ENCODE peak calls at places on chromosomes 4 and X, in seven cellular contexts. A is right lobe of liver; O is heart left ventricle; W is cardiac fibroblast; L is Jurkat, Clone E6-1; J is stomach; K is AG04449. S is an unnamed sample.

GRCh38 chr4:74397748-74398426 is 32.9 kb downstream of the EREG start:
- DNase-seq in K (no peak), O (no peak), A (no peak), L (peak), J (no peak), W (no peak), S (no peak)

GRCh38 chr4:41061482-41062185 is 152.7 kb downstream of the APBB2 start:
- DNase-seq in W (peak), L (no peak), O (no peak), J (no peak), A (no peak), K (no peak), S (no peak)

GRCh38 chr4:75370582-75370981 is 143.6 kb downstream of the RCHY1 start:
- DNase-seq in O (no peak), A (no peak), K (no peak), J (no peak), W (no peak), L (no peak), S (no peak)

GRCh38 chr4:2796261-2797187 is 3.6 kb downstream of the SH3BP2 start:
- DNase-seq in A (peak), L (no peak), K (no peak), O (peak), J (peak), W (peak), S (peak)

GRCh38 chrX:10017866-10018265 is 50.7 kb downstream of the CLDN34 start:
- DNase-seq in K (no peak), J (no peak), A (no peak), W (peak), O (no peak), L (no peak), S (peak)

GRCh38 chrX:129748265-129748664 is 9.5 kb downstream of the XPNPEP2 start:
- DNase-seq in A (no peak), J (no peak), K (no peak), W (peak), L (no peak), O (no peak), S (peak)

GRCh38 chr4:86706923-86707597 is 112.9 kb downstream of the PTPN13 start:
- DNase-seq in L (no peak), O (no peak), W (peak), J (no peak), A (no peak), K (no peak), S (no peak)

GRCh38 chr4:15402146-15402545 is 25.7 kb upstream of the C1QTNF7 start:
- DNase-seq in K (peak), J (no peak), O (no peak), L (no peak), A (no peak), W (peak), S (no peak)

GRCh38 chr4:140756292-140757219 is at the start of gene TBC1D9:
- DNase-seq in K (no peak), W (peak), L (no peak), J (peak), O (peak), A (peak), S (peak)

GRCh38 chr4:13285336-13285735 is 198.8 kb downstream of the RAB28 start:
- DNase-seq in A (no peak), O (no peak), W (no peak), K (no peak), L (no peak), J (no peak), S (no peak)

GRCh38 chr4:63742882-63743281 is 666.4 kb downstream of the TECRL start:
- DNase-seq in A (no peak), K (no peak), W (no peak), J (no peak), L (no peak), O (no peak), S (no peak)

GRCh38 chr4:185272232-185272631 is 62.8 kb downstream of the SNX25 start:
- DNase-seq in W (no peak), J (no peak), A (no peak), K (no peak), O (no peak), L (no peak), S (no peak)

GRCh38 chr4:85544751-85545150 is 69.8 kb downstream of the ARHGAP24 start:
- DNase-seq in K (no peak), A (no peak), O (no peak), L (no peak), J (no peak), W (no peak), S (no peak)

GRCh38 chrX:74449937-74450330 is 28.6 kb downstream of the SLC16A2 start:
- DNase-seq in J (no peak), O (no peak), W (no peak), L (no peak), A (no peak), K (peak), S (peak)

GRCh38 chr4:124806403-124806802 is 93.9 kb upstream of the ANKRD50 start:
- DNase-seq in J (no peak), W (no peak), O (no peak), A (no peak), K (no peak), L (no peak), S (no peak)

GRCh38 chrX:78105944-78106650 is 2.0 kb downstream of the PGK1 start:
- DNase-seq in A (no peak), O (no peak), K (no peak), L (peak), W (no peak), J (no peak), S (no peak)

GRCh38 chr4:74014332-74014731 is 15.9 kb upstream of the CXCL5 start:
- DNase-seq in L (no peak), J (no peak), O (no peak), A (no peak), W (no peak), K (no peak), S (no peak)

GRCh38 chrX:6661731-6662130 is 126.8 kb upstream of the VCX3A start:
- DNase-seq in A (no peak), W (no peak), K (no peak), O (no peak), L (no peak), J (no peak), S (no peak)

GRCh38 chrX:100768679-100769338 is 36.9 kb upstream of the SYTL4 start:
- DNase-seq in J (peak), L (peak), K (peak), W (peak), A (peak), O (peak), S (peak)

GRCh38 chr4:83865417-83866150 is 329.7 kb downstream of the GPAT3 start:
- DNase-seq in K (no peak), J (no peak), W (no peak), A (no peak), L (no peak), O (no peak), S (no peak)

GRCh38 chrX:153573999-153574398 is 24.9 kb downstream of the CCNQ start:
- DNase-seq in L (peak), W (no peak), O (no peak), A (no peak), J (no peak), K (no peak), S (no peak)

GRCh38 chr4:56907489-56908205 is at the start of gene REST:
- DNase-seq in J (peak), O (peak), W (peak), A (peak), L (peak), K (no peak), S (no peak)

GRCh38 chr4:38856524-38857337 is at the start of gene TLR6:
- DNase-seq in L (peak), A (no peak), J (peak), W (peak), O (peak), K (no peak), S (no peak)

GRCh38 chrX:41386222-41386990 is 52.4 kb downstream of the DDX3X start:
- DNase-seq in A (peak), W (peak), O (no peak), K (no peak), L (no peak), J (no peak), S (no peak)

GRCh38 chr4:139524062-139524631 is 31.9 kb downstream of the SETD7 start:
- DNase-seq in J (no peak), A (no peak), L (no peak), O (no peak), K (no peak), W (no peak), S (no peak)

GRCh38 chr4:102527695-102528094 is 26.5 kb downstream of the NFKB1 start:
- DNase-seq in J (no peak), A (no peak), O (no peak), W (no peak), L (no peak), K (no peak), S (no peak)

GRCh38 chr4:18106620-18107019 is 85.1 kb upstream of the LCORL start:
- DNase-seq in O (no peak), W (no peak), A (no peak), L (no peak), J (peak), K (no peak), S (no peak)

DNA sequence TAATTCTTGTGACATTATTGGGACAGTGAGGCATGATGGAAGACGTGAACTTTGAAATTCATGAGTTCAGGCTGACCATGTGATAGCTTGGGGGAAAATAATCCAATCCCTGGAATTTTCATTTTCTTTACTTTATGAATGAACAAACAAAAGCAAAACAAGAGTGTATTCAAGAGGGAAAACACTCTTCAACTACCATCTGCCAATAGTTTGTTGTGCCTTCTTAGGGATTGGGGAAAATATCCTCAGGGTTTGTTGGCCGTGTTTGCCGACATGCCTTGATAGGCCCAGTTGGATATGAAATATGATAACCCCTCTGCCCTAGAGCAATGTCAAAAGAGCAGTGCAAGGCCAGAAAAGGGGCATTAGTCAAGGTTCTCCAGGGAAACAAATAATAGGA is 80.8 kb upstream of the CLNK start:
- DNase-seq in O (no peak), L (no peak), A (no peak), K (no peak), W (no peak), J (no peak), S (no peak)
- H3K4me3 ChIP-seq in O (no peak), L (no peak), A (no peak), K (no peak), W (no peak), J (no peak), S (no peak)

DNA sequence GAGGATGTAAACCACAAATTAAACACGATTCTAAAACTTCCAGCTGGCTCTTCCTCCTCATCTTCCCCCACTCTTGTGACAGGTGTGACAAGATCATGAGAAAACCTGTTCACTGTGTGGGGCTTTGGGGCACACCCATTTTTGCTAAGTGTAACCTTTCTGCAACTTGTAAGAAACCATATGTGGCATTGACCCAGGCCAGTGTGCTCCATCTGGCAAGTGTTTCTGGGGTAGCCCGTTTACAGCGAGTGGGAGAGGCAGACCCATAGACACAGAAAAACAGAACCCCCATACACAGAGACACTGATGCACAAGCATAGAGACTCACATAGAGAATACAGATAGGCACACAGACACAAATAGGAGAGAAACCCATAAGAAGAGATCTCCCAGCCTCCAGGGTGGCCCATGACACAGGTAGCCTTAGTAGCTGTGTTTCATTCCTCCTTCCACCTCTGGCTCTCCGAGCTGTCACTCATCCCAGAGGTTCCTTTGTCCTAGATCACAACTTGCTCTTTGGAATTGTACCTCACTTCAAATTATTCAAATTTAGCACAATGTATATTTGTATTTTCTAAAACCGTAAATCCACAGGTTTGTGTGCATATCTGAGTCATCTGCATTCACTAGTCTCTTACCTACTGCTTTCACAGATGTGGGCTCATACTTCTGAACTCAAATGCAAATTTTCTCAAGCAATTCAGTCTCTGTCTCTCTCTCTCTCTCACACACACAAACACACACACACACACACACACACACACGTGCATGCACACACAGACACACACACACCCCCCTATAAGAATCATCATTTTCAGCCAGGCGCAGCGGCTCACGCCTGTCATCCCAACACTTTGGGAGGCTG is 114.4 kb downstream of the SH3KBP1 start:
- DNase-seq in J (no peak), L (no peak), A (no peak), W (no peak), K (no peak), O (no peak), S (no peak)
- H3K4me3 ChIP-seq in J (no peak), L (no peak), A (no peak), W (no peak), K (no peak), O (no peak), S (no peak)

DNA sequence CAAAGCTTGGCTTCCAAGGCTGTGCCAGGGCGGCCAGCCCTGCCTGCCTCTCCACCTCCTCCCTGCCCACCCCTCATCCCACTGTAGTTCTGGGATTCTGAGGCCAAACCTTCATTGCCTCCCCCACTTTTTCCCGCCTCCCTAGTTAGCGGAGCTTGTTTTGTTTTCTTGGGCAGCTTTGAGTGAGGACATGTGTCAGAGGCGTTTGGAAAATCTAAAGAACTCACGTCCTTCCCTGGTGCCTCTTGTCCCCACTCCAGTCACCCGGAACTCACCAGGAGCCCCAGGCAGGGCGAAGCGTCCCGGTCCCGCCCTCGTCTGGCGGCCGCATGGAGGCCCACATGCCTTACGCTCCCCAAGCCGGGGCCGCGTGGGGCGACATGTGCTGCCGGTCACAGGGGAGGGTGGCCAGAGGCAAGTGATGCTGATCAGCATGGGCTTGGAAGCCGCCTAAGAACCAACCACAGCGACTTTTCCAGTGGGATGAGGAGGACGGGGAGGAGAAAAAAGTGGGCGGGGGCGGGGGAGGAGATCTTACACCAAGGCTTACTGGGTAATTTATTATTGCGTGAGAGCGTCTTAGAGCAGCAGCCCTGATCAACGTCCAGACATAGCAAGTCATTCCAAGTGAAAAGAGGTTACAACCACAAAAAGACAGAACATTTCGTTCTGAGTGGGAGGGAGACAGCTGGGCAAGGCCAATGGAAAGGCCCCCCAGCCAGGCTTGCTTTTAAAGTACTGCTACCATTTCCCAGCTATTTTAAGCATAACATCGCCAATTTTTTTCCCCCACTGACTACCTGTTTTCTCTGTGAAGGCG is 48.5 kb downstream of the PRPS1 start:
- DNase-seq in K (peak), J (peak), W (peak), O (peak), L (no peak), A (peak), S (peak)
- H3K4me3 ChIP-seq in K (peak), J (peak), W (peak), O (peak), L (no peak), A (peak), S (peak)

GRCh38 chrX:11437642-11438379 is 144.6 kb downstream of the AMELX start:
- DNase-seq in J (no peak), O (peak), L (no peak), K (no peak), W (peak), A (peak), S (no peak)
- H3K4me3 ChIP-seq in J (no peak), O (no peak), L (no peak), K (peak), W (peak), A (no peak), S (no peak)

GRCh38 chr4:128823025-128823661 is 13.6 kb downstream of the JADE1 start:
- DNase-seq in L (no peak), A (no peak), O (no peak), J (no peak), K (peak), W (peak), S (peak)

GRCh38 chr4:128819082-128819742 is 9.7 kb downstream of the JADE1 start:
- DNase-seq in L (no peak), K (no peak), O (no peak), A (no peak), J (no peak), W (no peak), S (no peak)

GRCh38 chr4:128818442-128818841 is 8.9 kb downstream of the JADE1 start:
- DNase-seq in J (no peak), L (no peak), W (no peak), K (no peak), O (no peak), A (no peak), S (no peak)

GRCh38 chr4:128821151-128821550 is 11.7 kb downstream of the JADE1 start:
- DNase-seq in K (no peak), W (no peak), J (no peak), L (no peak), A (no peak), O (no peak), S (no peak)

DNA sequence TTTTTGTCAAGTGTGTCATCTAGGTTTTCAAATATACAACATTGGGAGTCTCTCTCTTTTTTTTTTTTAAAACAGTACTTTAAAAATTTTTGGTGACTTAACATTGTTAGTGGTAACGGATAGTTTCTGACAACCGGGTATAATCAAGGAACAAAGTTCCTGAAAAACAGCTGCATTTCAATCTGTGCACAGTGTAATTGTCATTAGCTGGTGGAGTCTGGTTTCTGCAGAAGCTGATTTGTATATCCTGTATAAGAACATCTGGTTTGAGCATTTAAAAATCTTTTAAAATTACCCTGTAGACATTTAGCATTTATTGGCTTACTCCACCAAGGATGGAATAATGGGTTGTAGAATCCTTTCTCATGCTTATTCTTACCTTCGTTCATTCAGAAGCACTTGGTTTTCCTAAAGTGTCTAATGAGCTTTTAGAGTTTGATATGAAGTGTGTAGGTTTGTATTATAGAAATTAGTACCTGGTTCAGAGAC is 11.2 kb downstream of the JADE1 start:
- DNase-seq in W (no peak), J (no peak), L (no peak), O (no peak), A (no peak), K (no peak), S (no peak)
- H3K4me3 ChIP-seq in W (no peak), J (no peak), L (no peak), O (no peak), A (no peak), K (no peak), S (no peak)

GRCh38 chr4:7960017-7960789 is 20.5 kb upstream of the AFAP1 start:
- DNase-seq in W (no peak), L (no peak), J (no peak), O (no peak), K (no peak), A (no peak), S (no peak)
- H3K4me3 ChIP-seq in W (no peak), L (no peak), J (no peak), O (no peak), K (no peak), A (no peak), S (no peak)

DNA sequence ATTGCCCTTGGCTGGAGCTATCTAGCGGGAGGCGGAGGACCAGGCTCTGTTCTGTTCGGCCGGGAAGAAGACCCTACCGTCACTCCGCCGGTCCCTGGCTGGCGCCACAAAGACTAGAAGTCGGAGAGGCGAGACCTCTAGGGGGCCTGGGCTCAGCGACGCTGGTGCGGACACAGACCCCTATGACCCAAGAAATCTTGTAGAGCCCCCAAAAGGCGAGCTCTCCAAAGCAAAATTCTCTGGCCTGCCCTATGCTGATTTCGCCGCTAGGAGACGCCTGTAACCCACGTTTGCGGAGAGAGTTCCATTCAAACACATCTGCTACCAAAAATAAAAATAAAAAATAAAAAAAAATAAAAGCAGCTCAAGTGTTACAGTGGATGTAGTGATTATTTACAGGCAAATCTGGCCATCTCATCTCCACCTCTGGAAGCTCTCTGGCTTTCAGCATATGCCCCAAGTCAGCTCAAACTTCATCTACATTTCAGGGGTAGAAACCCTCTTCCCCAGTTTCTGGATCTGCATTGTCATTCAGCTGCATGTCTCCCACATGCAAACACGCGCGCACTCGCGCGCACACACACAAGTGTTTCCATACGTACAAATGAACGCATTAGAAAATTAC is 2.4 kb upstream of the PCDH10 start:
- DNase-seq in J (no peak), W (peak), A (no peak), K (no peak), O (no peak), L (peak), S (no peak)
- H3K4me3 ChIP-seq in J (peak), W (peak), A (no peak), K (peak), O (peak), L (peak), S (no peak)

DNA sequence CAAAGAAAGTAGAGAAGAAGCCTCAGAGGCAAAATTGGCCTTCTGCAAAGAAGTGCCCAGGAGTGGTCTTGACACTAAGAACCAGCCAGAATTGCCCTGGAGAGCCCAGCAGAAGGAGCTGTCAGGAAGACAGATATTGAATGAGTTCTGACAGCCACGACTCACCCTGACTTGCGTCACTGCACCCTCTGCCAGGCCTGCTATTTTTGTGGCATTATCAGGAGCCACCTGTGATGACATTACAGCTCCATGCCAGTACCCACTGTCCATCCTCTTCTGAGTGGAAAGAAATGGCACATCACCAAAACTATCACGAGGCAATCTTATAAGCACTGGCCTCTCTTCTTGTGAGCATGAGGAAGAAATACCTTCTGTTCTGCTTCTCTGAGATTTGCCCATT is 67.7 kb downstream of the SMIM20 start:
- DNase-seq in A (no peak), W (no peak), J (no peak), L (no peak), O (peak), K (no peak), S (no peak)
- H3K4me3 ChIP-seq in A (no peak), W (no peak), J (no peak), L (no peak), O (no peak), K (no peak), S (no peak)